ENCODE peak calls at places on chromosomes 6 and 20, in nine cellular contexts. Q is hepatocyte, Y is pancreas, R is HCT116, E is HepG2, L is PC-9, O is fibroblast of the aortic adventitia, D is AG10803, H is thoracic aorta. T is an unnamed sample.

GRCh38 chr6:76578746-76579145 is 506.3 kb upstream of the IMPG1 start:
- DNase-seq in Q (no peak), Y (no peak), R (no peak), E (no peak), L (no peak), O (no peak), D (no peak), H (no peak), T (no peak)

GRCh38 chr6:17394192-17394611 is 807 bp downstream of the CAP2 start:
- DNase-seq in Q (peak; percentile 81), Y (peak; percentile 66), R (peak; percentile 64), E (peak; percentile 71), L (peak; percentile 75), O (peak; percentile 55), D (peak; percentile 80), H (no peak), T (peak; percentile 71)

GRCh38 chr6:128870751-128871150 is 12.2 kb upstream of the LAMA2 start:
- DNase-seq in Q (no peak), Y (no peak), R (no peak), E (no peak), L (no peak), O (no peak), D (no peak), H (no peak), T (no peak)

GRCh38 chr6:2891768-2892170 is 11.3 kb downstream of the SERPINB9 start:
- DNase-seq in Q (no peak), Y (no peak), R (no peak), E (no peak), L (no peak), O (no peak), D (no peak), H (no peak), T (no peak)

GRCh38 chr20:19923762-19924161 is 93.4 kb upstream of the NAA20 start:
- DNase-seq in Q (no peak), Y (no peak), R (no peak), E (no peak), L (no peak), O (no peak), D (no peak), H (no peak), T (no peak)

GRCh38 chr20:53871541-53871940 is 198.9 kb downstream of the BCAS1 start:
- DNase-seq in Q (no peak), Y (no peak), R (no peak), E (no peak), L (no peak), O (no peak), D (no peak), H (no peak), T (no peak)

GRCh38 chr6:39914239-39914638 is 20.0 kb downstream of the MOCS1 start:
- DNase-seq in Q (no peak), Y (no peak), R (no peak), E (no peak), L (no peak), O (no peak), D (no peak), H (no peak), T (no peak)

GRCh38 chr6:104753251-104753650 is 106.5 kb downstream of the HACE1 start:
- DNase-seq in Q (no peak), Y (no peak), R (no peak), E (no peak), L (no peak), O (no peak), D (no peak), H (no peak), T (no peak)

GRCh38 chr6:53361549-53362031 is 12.8 kb upstream of the ELOVL5 start:
- DNase-seq in Q (no peak), Y (no peak), R (no peak), E (no peak), L (no peak), O (peak; percentile 32), D (peak; percentile 24), H (no peak), T (no peak)

GRCh38 chr6:122184260-122184934 is 215.1 kb upstream of the HSF2 start:
- DNase-seq in Q (peak; percentile 41), Y (no peak), R (peak; percentile 19), E (peak; percentile 16), L (no peak), O (peak; percentile 69), D (peak; percentile 50), H (no peak), T (peak; percentile 33)

DNA sequence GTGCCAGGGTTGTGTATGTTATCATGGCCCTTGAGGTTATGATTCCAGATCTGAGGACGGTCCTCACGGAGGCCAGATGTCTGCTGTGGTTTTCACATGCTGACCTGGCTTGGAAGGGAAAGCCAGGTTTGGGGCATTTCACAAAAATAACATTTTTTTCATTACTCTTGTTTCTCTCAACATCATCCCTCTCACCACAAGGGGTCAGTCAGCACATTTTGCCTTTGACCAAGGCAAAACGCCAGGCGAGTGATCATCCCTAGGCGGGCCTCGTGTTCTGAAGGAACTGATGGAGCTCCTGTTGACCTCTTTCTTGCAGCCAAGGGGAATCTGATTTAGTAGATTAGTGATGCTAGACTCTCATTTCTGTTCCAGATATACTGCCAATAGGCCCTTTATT is 133.5 kb downstream of the TBC1D7 start:
- DNase-seq in Q (peak; percentile 71), Y (no peak), R (peak; percentile 21), E (peak; percentile 64), L (peak; percentile 21), O (peak; percentile 71), D (peak; percentile 74), H (no peak), T (peak; percentile 81)
- TF ChIP-seq CTCF in Q (peak; percentile 59), Y (peak; percentile 16), R (peak; percentile 30), E (peak; percentile 79), L (no peak), O (peak; percentile 64), D (peak; percentile 73), H (peak; percentile 38), T (peak; percentile 79)

GRCh38 chr6:163589401-163589800 is 174.9 kb downstream of the QKI start:
- DNase-seq in Q (no peak), Y (no peak), R (no peak), E (no peak), L (no peak), O (no peak), D (no peak), H (no peak), T (peak; percentile 44)
- H3K4me3 ChIP-seq in Q (no peak overlapping the region), Y (no peak overlapping the region), R (no peak overlapping the region), E (no peak overlapping the region), L (no peak overlapping the region), O (no peak overlapping the region), D (no peak overlapping the region), H (no peak overlapping the region), T (no peak overlapping the region)

GRCh38 chr6:45081634-45082033 is 246.5 kb upstream of the RUNX2 start:
- DNase-seq in Q (no peak), Y (no peak), R (no peak), E (no peak), L (no peak), O (no peak), D (no peak), H (no peak), T (no peak)

GRCh38 chr6:45084257-45084656 is 243.9 kb upstream of the RUNX2 start:
- DNase-seq in Q (no peak), Y (no peak), R (no peak), E (no peak), L (no peak), O (no peak), D (peak; percentile 5), H (no peak), T (no peak)

GRCh38 chr6:45082091-45082490 is 246.0 kb upstream of the RUNX2 start:
- DNase-seq in Q (no peak), Y (no peak), R (no peak), E (no peak), L (no peak), O (peak; percentile 63), D (no peak), H (no peak), T (peak; percentile 32)

GRCh38 chr6:45092135-45092534 is 236.0 kb upstream of the RUNX2 start:
- DNase-seq in Q (no peak), Y (no peak), R (no peak), E (no peak), L (no peak), O (no peak), D (no peak), H (no peak), T (no peak)

GRCh38 chr6:45086685-45087084 is 241.4 kb upstream of the RUNX2 start:
- DNase-seq in Q (no peak), Y (no peak), R (no peak), E (no peak), L (no peak), O (no peak), D (no peak), H (no peak), T (peak; percentile 17)
- TF ChIP-seq CTCF in Q (peak; percentile 35), Y (no peak), R (no peak), E (no peak), L (peak; percentile 36), O (no peak), D (no peak), H (no peak), T (no peak)

GRCh38 chr20:275791-276190 is 14.8 kb downstream of the C20orf96 start:
- DNase-seq in Q (no peak), Y (no peak), R (no peak), E (no peak), L (no peak), O (no peak), D (no peak), H (no peak), T (no peak)

GRCh38 chr20:277496-277781 is 13.1 kb downstream of the C20orf96 start:
- DNase-seq in Q (no peak), Y (no peak), R (no peak), E (no peak), L (no peak), O (no peak), D (no peak), H (no peak), T (no peak)

GRCh38 chr20:276620-277495 is 13.7 kb downstream of the C20orf96 start:
- DNase-seq in Q (no peak), Y (no peak), R (no peak), E (no peak), L (no peak), O (no peak), D (no peak), H (no peak), T (no peak)

GRCh38 chr20:278607-279571 is 11.7 kb downstream of the C20orf96 start:
- DNase-seq in Q (no peak), Y (no peak), R (no peak), E (no peak), L (no peak), O (no peak), D (no peak), H (no peak), T (peak; percentile 54)

DNA sequence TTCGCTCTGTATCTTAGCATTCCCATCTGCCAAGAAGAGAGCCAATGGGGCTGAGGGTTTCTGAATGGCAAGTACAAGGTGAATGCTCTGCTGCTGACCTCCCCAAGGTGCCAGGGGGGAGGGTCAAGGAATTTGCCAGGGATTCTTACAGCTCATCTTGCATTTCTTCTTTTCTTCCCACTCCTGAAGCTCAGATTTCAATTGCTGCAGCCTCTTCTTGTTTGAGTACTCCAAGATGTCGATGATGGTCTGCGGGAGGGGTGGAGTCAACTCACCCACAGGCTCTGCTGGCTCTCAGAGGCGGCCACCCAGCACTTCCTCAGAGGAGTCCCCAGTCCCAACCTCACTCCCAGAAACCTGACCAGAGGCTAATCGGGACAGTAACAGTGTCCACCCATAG is 12.4 kb downstream of the C20orf96 start:
- DNase-seq in Q (no peak), Y (no peak), R (no peak), E (no peak), L (no peak), O (no peak), D (no peak), H (no peak), T (no peak)
- H3K4me3 ChIP-seq in Q (no peak overlapping the region), Y (no peak overlapping the region), R (no peak overlapping the region), E (no peak overlapping the region), L (no peak overlapping the region), O (no peak overlapping the region), D (no peak overlapping the region), H (no peak overlapping the region), T (no peak overlapping the region)

T was measured in fibroblast of pulmonary artery.